ENCODE peak calls at places on chromosomes 2 and 18, in seven cellular contexts. X, S, O, Q, P, F and V are unnamed samples.

GRCh38 chr2:46487667-46488333 is 8.4 kb downstream of the TMEM247 start:
- DNase-seq in X (no peak), S (no peak), O (no peak), Q (peak; percentile 76), P (no peak), F (peak; percentile 89), V (no peak)

GRCh38 chr2:129347486-129348217 is 631.8 kb upstream of the RAB6C start:
- DNase-seq in X (no peak), S (no peak), O (peak; percentile 18), Q (no peak), P (no peak), F (no peak), V (no peak)

GRCh38 chr18:36195427-36196122 is 8.3 kb downstream of the MOCOS start:
- DNase-seq in X (no peak), S (no peak), O (no peak), Q (no peak), P (no peak), F (no peak), V (no peak)

GRCh38 chr2:177767768-177768167 is 304.8 kb downstream of the PDE11A start:
- DNase-seq in X (no peak), S (no peak), O (no peak), Q (no peak), P (no peak), F (no peak), V (no peak)

GRCh38 chr2:58497189-58497588 is 256.1 kb upstream of the FANCL start:
- DNase-seq in X (no peak), S (no peak), O (no peak), Q (no peak), P (no peak), F (no peak), V (no peak)

GRCh38 chr2:208135794-208136369 is 6.3 kb upstream of the CRYGC start:
- DNase-seq in X (no peak), S (no peak), O (no peak), Q (no peak), P (no peak), F (no peak), V (no peak)

GRCh38 chr2:17328161-17328560 is 190.1 kb downstream of the RAD51AP2 start:
- DNase-seq in X (no peak), S (no peak), O (no peak), Q (no peak), P (no peak), F (no peak), V (no peak)

GRCh38 chr2:9578475-9579235 is 23.0 kb upstream of the ADAM17 start:
- DNase-seq in X (no peak), S (no peak), O (no peak), Q (no peak), P (no peak), F (no peak), V (no peak)

GRCh38 chr2:28348149-28348567 is 44.5 kb upstream of the FOSL2 start:
- DNase-seq in X (no peak), S (no peak), O (no peak), Q (no peak), P (no peak), F (peak; percentile 55), V (no peak)

GRCh38 chr2:108069515-108070310 is 83.4 kb downstream of the SLC5A7 start:
- DNase-seq in X (no peak), S (no peak), O (no peak), Q (no peak), P (no peak), F (no peak), V (no peak)

GRCh38 chr2:129296401-129297343 is 682.8 kb upstream of the RAB6C start:
- DNase-seq in X (peak; percentile 36), S (no peak), O (no peak), Q (no peak), P (no peak), F (no peak), V (no peak)

GRCh38 chr2:168515502-168515901 is 59.4 kb downstream of the CERS6 start:
- DNase-seq in X (no peak), S (no peak), O (no peak), Q (peak; percentile 77), P (peak; percentile 51), F (no peak), V (no peak)

GRCh38 chr2:180625006-180625844 is 355.2 kb upstream of the UBE2E3 start:
- DNase-seq in X (no peak), S (no peak), O (no peak), Q (peak; percentile 80), P (peak; percentile 29), F (no peak), V (no peak)

GRCh38 chr2:105487142-105488069 is 88.6 kb upstream of the FHL2 start:
- DNase-seq in X (no peak), S (no peak), O (no peak), Q (peak; percentile 91), P (no peak), F (no peak), V (no peak)

GRCh38 chr2:1976725-1977416 is 232.6 kb upstream of the PXDN start:
- DNase-seq in X (no peak), S (no peak), O (no peak), Q (no peak), P (no peak), F (no peak), V (no peak)

GRCh38 chr2:122108186-122108585 is 352.7 kb downstream of the TSN start:
- DNase-seq in X (no peak), S (no peak), O (no peak), Q (no peak), P (no peak), F (no peak), V (no peak)

GRCh38 chr2:134160793-134161504 is 92.9 kb upstream of the MGAT5 start:
- DNase-seq in X (no peak), S (no peak), O (no peak), Q (peak; percentile 26), P (no peak), F (peak; percentile 69), V (no peak)

GRCh38 chr2:26922638-26923466 is 47.6 kb upstream of the MAPRE3 start:
- DNase-seq in X (peak; percentile 1), S (peak; percentile 31), O (peak; percentile 70), Q (peak; percentile 22), P (peak; percentile 45), F (no peak), V (no peak)

GRCh38 chr18:53534695-53535094 is 689.8 kb downstream of the MBD2 start:
- DNase-seq in X (no peak), S (no peak), O (no peak), Q (no peak), P (no peak), F (no peak), V (no peak)

GRCh38 chr2:159982270-159982669 is 80.1 kb downstream of the PLA2R1 start:
- DNase-seq in X (no peak), S (no peak), O (no peak), Q (peak; percentile 88), P (peak; percentile 83), F (peak; percentile 47), V (no peak)

GRCh38 chr18:56973487-56973886 is 173.4 kb upstream of the BOD1L2 start:
- DNase-seq in X (no peak), S (no peak), O (no peak), Q (peak; percentile 2), P (no peak), F (no peak), V (no peak)

GRCh38 chr18:28905509-28905908 is 728.6 kb upstream of the CDH2 start:
- DNase-seq in X (no peak), S (no peak), O (no peak), Q (peak; percentile 83), P (peak; percentile 58), F (no peak), V (no peak)

GRCh38 chr2:156319811-156320490 is 12.6 kb downstream of the NR4A2 start:
- DNase-seq in X (no peak), S (no peak), O (no peak), Q (no peak), P (no peak), F (peak; percentile 74), V (no peak)

GRCh38 chr2:11738589-11739436 is 7.6 kb upstream of the LPIN1 start:
- DNase-seq in X (no peak), S (peak; percentile 35), O (no peak), Q (peak; percentile 90), P (peak; percentile 37), F (peak; percentile 88), V (peak; percentile 78)

GRCh38 chr18:56459451-56459777 is 179.0 kb downstream of the TXNL1 start:
- DNase-seq in X (no peak), S (no peak), O (no peak), Q (no peak), P (no peak), F (no peak), V (no peak)